ENCODE peak calls at places on chromosomes 2 and 18, in four cellular contexts. A, B, V and L are unnamed samples. For H3K9me3, the result is how much of the 10 kb centered on the place peaks cover.

GRCh38 chr2:105313877-105314276 is 15.7 kb downstream of the TGFBRAP1 start:
- DNase-seq in B (no peak), A (no peak), V (no peak), L (no peak)

GRCh38 chr2:142872900-142873724 is 4.4 kb upstream of the KYNU start:
- DNase-seq in V (no peak), A (no peak), B (no peak), L (no peak)

GRCh38 chr2:113075030-113075429 is 7.3 kb downstream of the IL1F10 start:
- DNase-seq in B (no peak), V (no peak), A (no peak), L (no peak)

GRCh38 chr2:199861116-199861774 is 10.3 kb upstream of the FTCDNL1 start:
- DNase-seq in B (no peak), A (no peak), V (no peak), L (no peak)

GRCh38 chr2:46979611-46980010 is 64.0 kb upstream of the MCFD2 start:
- DNase-seq in V (no peak), A (peak), B (peak), L (no peak)

GRCh38 chr2:8608411-8608954 is 73.4 kb upstream of the ID2 start:
- DNase-seq in V (no peak), A (no peak), B (no peak), L (no peak)

GRCh38 chr18:45275367-45276113 is 339.7 kb upstream of the SLC14A2 start:
- DNase-seq in V (no peak), A (no peak), B (no peak), L (no peak)

GRCh38 chr2:164877169-164877568 is 35.5 kb upstream of the COBLL1 start:
- DNase-seq in A (no peak), B (no peak), V (no peak), L (no peak)

GRCh38 chr2:14565666-14566065 is 66.9 kb upstream of the LRATD1 start:
- DNase-seq in V (no peak), A (no peak), B (no peak), L (no peak)

GRCh38 chr2:167581961-167582574 is 665.3 kb downstream of the STK39 start:
- DNase-seq in V (no peak), A (no peak), B (no peak), L (no peak)

GRCh38 chr2:189248116-189248515 is 68.6 kb upstream of the COL5A2 start:
- DNase-seq in A (no peak), B (no peak), V (no peak), L (no peak)

GRCh38 chr2:241314181-241314932 is 1.1 kb downstream of the HDLBP start:
- DNase-seq in B (no peak), A (no peak), V (no peak), L (no peak)

DNA sequence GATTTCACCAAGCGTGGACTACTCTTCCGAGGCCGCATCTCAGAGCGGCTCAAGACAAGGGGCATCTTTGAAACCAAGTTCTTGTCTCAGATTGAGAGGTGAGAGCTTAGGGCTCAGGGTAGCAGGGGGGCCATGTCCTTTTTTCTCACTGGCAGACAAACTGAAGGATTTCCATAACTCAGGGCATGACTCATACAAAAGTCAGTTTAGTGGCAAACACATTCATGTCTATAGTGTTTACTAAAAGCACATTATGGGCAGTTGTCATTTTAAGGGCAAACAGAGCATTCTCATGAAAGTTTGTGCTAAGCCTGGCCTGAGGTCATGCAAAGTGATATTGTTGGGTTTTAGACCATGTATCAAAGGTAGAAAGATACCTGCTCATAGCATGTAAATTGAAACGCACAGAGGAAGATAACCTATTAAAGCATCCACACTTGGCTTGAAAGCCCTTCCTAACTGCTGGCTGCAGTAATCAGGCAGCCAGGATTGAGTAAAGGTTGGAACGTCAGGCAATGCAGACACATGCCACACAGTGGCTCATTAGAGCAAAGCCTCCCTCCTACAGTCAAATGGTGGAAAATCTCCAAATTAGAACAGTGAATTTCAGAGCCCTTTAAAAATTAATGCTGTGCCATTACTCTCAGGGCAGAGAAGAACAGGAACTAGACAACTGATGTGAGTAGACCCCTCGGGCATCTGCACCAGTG is 54.2 kb downstream of the HK2 start:
- DNase-seq in V (no peak), B (no peak), A (no peak), L (no peak)
- TF ChIP-seq CTCF in V (no peak), B (no peak), A (no peak), L (no peak)

DNA sequence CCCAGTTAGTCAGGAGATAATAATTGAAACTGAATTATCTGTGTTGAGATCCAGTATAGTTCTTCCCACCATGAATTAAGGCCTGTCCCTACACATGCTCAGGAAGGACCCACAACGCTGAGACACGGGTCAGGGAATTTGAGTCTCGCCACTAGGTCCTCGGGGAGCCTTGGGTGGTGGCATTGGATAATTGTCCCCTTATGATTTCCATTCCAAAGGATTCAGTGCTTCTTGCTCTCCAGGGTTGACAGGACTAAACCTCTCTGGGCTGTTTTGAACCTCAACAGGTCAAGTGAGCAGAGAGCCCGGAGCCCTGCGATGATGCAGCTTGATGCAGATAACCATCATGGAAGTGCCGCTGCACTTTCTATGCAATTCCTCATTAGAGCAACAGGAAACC is 253.7 kb upstream of the PXDN start:
- DNase-seq in B (no peak), A (no peak), V (no peak), L (no peak)
- H3K9me3 ChIP-seq in B (under half), A (under half), V (under half), L (under half)

GRCh38 chr2:80852079-80852807 is 547.7 kb upstream of the LRRTM1 start:
- DNase-seq in A (no peak), V (no peak), B (no peak), L (no peak)
- TF ChIP-seq CTCF in A (no peak), V (no peak), B (no peak), L (no peak)

GRCh38 chr2:63104482-63104881 is 53.9 kb downstream of the OTX1 start:
- DNase-seq in V (no peak), B (no peak), A (no peak), L (no peak)
- H3K9me3 ChIP-seq in V (under half), B (half or more), A (under half), L (under half)

GRCh38 chr2:231393149-231394131 is 2.1 kb upstream of the B3GNT7 start:
- DNase-seq in V (no peak), B (no peak), A (peak), L (no peak)
- TF ChIP-seq CTCF in V (no peak), B (no peak), A (peak), L (no peak)

DNA sequence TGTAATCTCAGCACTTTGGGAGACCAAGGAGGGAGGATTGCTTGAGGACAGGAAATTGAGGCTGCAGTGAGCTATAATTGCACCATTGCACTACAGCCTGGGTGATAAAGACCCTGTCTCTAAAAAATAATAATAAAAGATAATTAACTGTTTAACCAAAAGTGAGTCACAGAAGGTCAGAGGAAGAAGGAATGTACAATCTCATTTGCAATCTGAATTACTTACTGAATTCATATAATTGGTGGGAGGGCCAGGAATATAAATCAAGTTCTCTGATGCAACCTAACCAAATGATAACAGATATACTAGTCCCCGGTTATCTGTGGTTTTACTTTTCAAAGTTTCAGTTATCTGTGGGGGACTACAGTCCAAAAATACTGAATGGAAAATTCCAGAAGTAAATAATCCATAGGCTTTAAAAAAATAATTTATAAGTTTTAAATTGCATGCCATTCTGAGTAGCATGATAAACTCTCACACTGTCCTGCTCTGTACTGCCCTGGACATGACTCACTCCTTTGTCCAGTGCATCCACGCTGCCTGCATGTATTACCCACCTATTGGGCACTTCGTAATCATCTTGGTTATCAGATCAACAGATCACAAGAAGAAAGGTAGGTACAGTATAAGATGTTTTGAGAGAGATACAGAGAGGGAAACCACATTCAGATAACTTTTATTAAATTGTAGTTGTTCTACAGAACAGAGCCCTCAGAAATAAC is 12.8 kb upstream of the MATN3 start:
- DNase-seq in A (no peak), V (no peak), B (no peak), L (no peak)
- H3K9me3 ChIP-seq in A (under half), V (under half), B (under half), L (under half)

DNA sequence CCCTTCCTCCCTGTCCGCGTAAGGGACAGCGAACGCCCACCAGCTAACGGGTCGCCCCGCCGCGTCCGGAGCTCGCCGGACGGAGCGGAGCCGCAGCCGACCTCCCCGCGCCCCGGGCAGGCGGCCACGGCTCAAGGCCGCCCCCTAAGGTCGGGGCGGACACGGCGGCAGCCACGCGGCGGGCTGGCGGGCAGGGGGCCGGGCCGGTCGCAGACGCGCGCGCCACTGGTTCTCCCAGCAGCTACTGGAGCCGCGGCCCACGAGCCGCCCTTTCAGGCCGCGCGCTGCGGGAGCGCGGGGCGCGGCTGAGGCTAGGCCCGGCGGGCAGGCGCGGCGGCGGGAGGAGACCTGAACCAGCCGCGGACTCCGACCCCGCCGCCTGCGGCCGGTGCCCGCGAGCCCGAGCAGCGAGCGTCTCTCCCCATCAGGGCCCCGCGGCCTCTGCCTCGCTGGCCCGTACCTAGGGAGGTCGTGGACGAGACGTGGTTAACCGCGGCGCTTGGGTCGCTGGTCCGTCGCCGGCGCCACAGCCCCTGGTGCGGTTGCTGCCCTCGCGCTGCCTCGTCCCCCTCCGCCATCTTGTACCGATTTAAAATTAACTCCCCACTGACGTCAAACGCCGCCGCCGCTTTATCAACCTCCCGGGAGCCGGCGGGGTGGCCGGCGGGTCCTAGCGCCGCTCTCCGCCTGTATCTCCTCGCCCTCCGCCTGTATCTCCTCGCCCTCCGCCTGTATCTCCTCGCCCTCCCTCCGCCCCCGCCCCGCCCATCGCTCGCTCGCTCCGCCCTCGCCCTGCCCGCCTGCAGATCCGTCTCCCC is at the start of gene ATL2:
- DNase-seq in A (peak), B (peak), V (peak), L (peak)
- TF ChIP-seq CTCF in A (peak), B (peak), V (no peak), L (peak)